ENCODE peak calls at places on chromosomes 4 and X, in ten cellular contexts. One of them, this sample, is unnamed.

GRCh38 chr4:83207497-83208105 is 77.0 kb downstream of the COQ2 start:
- DNase-seq in H9: no peak
- DNase-seq in foreskin fibroblast: peak
- DNase-seq in RPMI7951: peak
- DNase-seq in left ventricle myocardium inferior: no peak
- DNase-seq in PC-9: peak
- DNase-seq in heart left ventricle: no peak
- DNase-seq in fibroblast of villous mesenchyme: peak
- DNase-seq in adrenal gland: no peak
- DNase-seq in EH: peak
- DNase-seq in this sample: no peak

GRCh38 chrX:26347171-26347570 is 131.2 kb downstream of the MAGEB5 start:
- DNase-seq in H9: no peak
- DNase-seq in foreskin fibroblast: no peak
- DNase-seq in RPMI7951: no peak
- DNase-seq in left ventricle myocardium inferior: no peak
- DNase-seq in PC-9: no peak
- DNase-seq in heart left ventricle: no peak
- DNase-seq in fibroblast of villous mesenchyme: no peak
- DNase-seq in adrenal gland: no peak
- DNase-seq in EH: no peak
- DNase-seq in this sample: no peak

GRCh38 chrX:145751943-145752342 is 65.7 kb upstream of the SLITRK2 start:
- DNase-seq in H9: no peak
- DNase-seq in foreskin fibroblast: peak
- DNase-seq in RPMI7951: peak
- DNase-seq in left ventricle myocardium inferior: no peak
- DNase-seq in PC-9: no peak
- DNase-seq in heart left ventricle: no peak
- DNase-seq in fibroblast of villous mesenchyme: no peak
- DNase-seq in adrenal gland: no peak
- DNase-seq in EH: no peak
- DNase-seq in this sample: no peak

GRCh38 chr4:156931267-156931666 is 40.3 kb downstream of the PDGFC start:
- DNase-seq in H9: no peak
- DNase-seq in foreskin fibroblast: peak
- DNase-seq in RPMI7951: peak
- DNase-seq in left ventricle myocardium inferior: no peak
- DNase-seq in PC-9: peak
- DNase-seq in heart left ventricle: no peak
- DNase-seq in fibroblast of villous mesenchyme: peak
- DNase-seq in adrenal gland: peak
- DNase-seq in EH: peak
- DNase-seq in this sample: peak

GRCh38 chr4:54643172-54643571 is 14.6 kb upstream of the KIT start:
- DNase-seq in H9: no peak
- DNase-seq in foreskin fibroblast: no peak
- DNase-seq in RPMI7951: no peak
- DNase-seq in left ventricle myocardium inferior: no peak
- DNase-seq in PC-9: no peak
- DNase-seq in heart left ventricle: no peak
- DNase-seq in fibroblast of villous mesenchyme: no peak
- DNase-seq in adrenal gland: no peak
- DNase-seq in EH: no peak
- DNase-seq in this sample: no peak

GRCh38 chrX:17627026-17627425 is 110.3 kb upstream of the SCML1 start:
- DNase-seq in H9: no peak
- DNase-seq in foreskin fibroblast: no peak
- DNase-seq in RPMI7951: no peak
- DNase-seq in left ventricle myocardium inferior: no peak
- DNase-seq in PC-9: no peak
- DNase-seq in heart left ventricle: no peak
- DNase-seq in fibroblast of villous mesenchyme: no peak
- DNase-seq in adrenal gland: no peak
- DNase-seq in EH: no peak
- DNase-seq in this sample: no peak

GRCh38 chr4:141133146-141134006 is at the start of gene RNF150:
- DNase-seq in H9: peak
- DNase-seq in foreskin fibroblast: peak
- DNase-seq in RPMI7951: peak
- DNase-seq in left ventricle myocardium inferior: peak
- DNase-seq in PC-9: no peak
- DNase-seq in heart left ventricle: peak
- DNase-seq in fibroblast of villous mesenchyme: peak
- DNase-seq in adrenal gland: peak
- DNase-seq in EH: peak
- DNase-seq in this sample: peak

GRCh38 chr4:124334119-124334518 is 378.4 kb downstream of the ANKRD50 start:
- DNase-seq in H9: no peak
- DNase-seq in foreskin fibroblast: peak
- DNase-seq in RPMI7951: peak
- DNase-seq in left ventricle myocardium inferior: no peak
- DNase-seq in PC-9: peak
- DNase-seq in heart left ventricle: no peak
- DNase-seq in fibroblast of villous mesenchyme: peak
- DNase-seq in adrenal gland: peak
- DNase-seq in EH: peak
- DNase-seq in this sample: peak

GRCh38 chr4:80043534-80043933 is 29.5 kb downstream of the ANTXR2 start:
- DNase-seq in H9: no peak
- DNase-seq in foreskin fibroblast: no peak
- DNase-seq in RPMI7951: no peak
- DNase-seq in left ventricle myocardium inferior: peak
- DNase-seq in PC-9: no peak
- DNase-seq in heart left ventricle: peak
- DNase-seq in fibroblast of villous mesenchyme: peak
- DNase-seq in adrenal gland: no peak
- DNase-seq in EH: no peak
- DNase-seq in this sample: no peak

GRCh38 chr4:123967360-123967759 is 570.8 kb downstream of the SPRY1 start:
- DNase-seq in H9: no peak
- DNase-seq in foreskin fibroblast: peak
- DNase-seq in RPMI7951: no peak
- DNase-seq in left ventricle myocardium inferior: no peak
- DNase-seq in PC-9: no peak
- DNase-seq in heart left ventricle: no peak
- DNase-seq in fibroblast of villous mesenchyme: peak
- DNase-seq in adrenal gland: no peak
- DNase-seq in EH: no peak
- DNase-seq in this sample: peak

GRCh38 chr4:83686166-83686565 is 150.3 kb downstream of the GPAT3 start:
- DNase-seq in H9: no peak
- DNase-seq in foreskin fibroblast: peak
- DNase-seq in RPMI7951: peak
- DNase-seq in left ventricle myocardium inferior: no peak
- DNase-seq in PC-9: no peak
- DNase-seq in heart left ventricle: no peak
- DNase-seq in fibroblast of villous mesenchyme: peak
- DNase-seq in adrenal gland: no peak
- DNase-seq in EH: peak
- DNase-seq in this sample: no peak

GRCh38 chr4:169201144-169202124 is 69.3 kb downstream of the SH3RF1 start:
- DNase-seq in H9: no peak
- DNase-seq in foreskin fibroblast: no peak
- DNase-seq in RPMI7951: no peak
- DNase-seq in left ventricle myocardium inferior: no peak
- DNase-seq in PC-9: no peak
- DNase-seq in heart left ventricle: no peak
- DNase-seq in fibroblast of villous mesenchyme: no peak
- DNase-seq in adrenal gland: no peak
- DNase-seq in EH: peak
- DNase-seq in this sample: peak

GRCh38 chr4:126123933-126124332 is 809.2 kb downstream of the FAT4 start:
- DNase-seq in H9: no peak
- DNase-seq in foreskin fibroblast: no peak
- DNase-seq in RPMI7951: no peak
- DNase-seq in left ventricle myocardium inferior: no peak
- DNase-seq in PC-9: no peak
- DNase-seq in heart left ventricle: no peak
- DNase-seq in fibroblast of villous mesenchyme: peak
- DNase-seq in adrenal gland: no peak
- DNase-seq in EH: peak
- DNase-seq in this sample: no peak

GRCh38 chr4:157992038-157992706 is 180.7 kb downstream of the GASK1B start:
- DNase-seq in H9: no peak
- DNase-seq in foreskin fibroblast: peak
- DNase-seq in RPMI7951: peak
- DNase-seq in left ventricle myocardium inferior: no peak
- DNase-seq in PC-9: no peak
- DNase-seq in heart left ventricle: no peak
- DNase-seq in fibroblast of villous mesenchyme: peak
- DNase-seq in adrenal gland: peak
- DNase-seq in EH: peak
- DNase-seq in this sample: peak

GRCh38 chr4:78656968-78657445 is 105.4 kb downstream of the ANXA3 start:
- DNase-seq in H9: no peak
- DNase-seq in foreskin fibroblast: no peak
- DNase-seq in RPMI7951: peak
- DNase-seq in left ventricle myocardium inferior: no peak
- DNase-seq in PC-9: no peak
- DNase-seq in heart left ventricle: no peak
- DNase-seq in fibroblast of villous mesenchyme: no peak
- DNase-seq in adrenal gland: no peak
- DNase-seq in EH: no peak
- DNase-seq in this sample: no peak

GRCh38 chr4:143359794-143360193 is 23.1 kb downstream of the GAB1 start:
- DNase-seq in H9: no peak
- DNase-seq in foreskin fibroblast: peak
- DNase-seq in RPMI7951: no peak
- DNase-seq in left ventricle myocardium inferior: no peak
- DNase-seq in PC-9: no peak
- DNase-seq in heart left ventricle: no peak
- DNase-seq in fibroblast of villous mesenchyme: no peak
- DNase-seq in adrenal gland: no peak
- DNase-seq in EH: peak
- DNase-seq in this sample: no peak

GRCh38 chr4:161364681-161365080 is 799.1 kb downstream of the FSTL5 start:
- DNase-seq in H9: no peak
- DNase-seq in foreskin fibroblast: no peak
- DNase-seq in RPMI7951: no peak
- DNase-seq in left ventricle myocardium inferior: no peak
- DNase-seq in PC-9: no peak
- DNase-seq in heart left ventricle: no peak
- DNase-seq in fibroblast of villous mesenchyme: no peak
- DNase-seq in adrenal gland: no peak
- DNase-seq in EH: no peak
- DNase-seq in this sample: no peak

GRCh38 chr4:169791064-169791463 is 33.3 kb upstream of the HPF1 start:
- DNase-seq in H9: no peak
- DNase-seq in foreskin fibroblast: no peak
- DNase-seq in RPMI7951: no peak
- DNase-seq in left ventricle myocardium inferior: no peak
- DNase-seq in PC-9: peak
- DNase-seq in heart left ventricle: no peak
- DNase-seq in fibroblast of villous mesenchyme: no peak
- DNase-seq in adrenal gland: no peak
- DNase-seq in EH: no peak
- DNase-seq in this sample: no peak

GRCh38 chr4:68349361-68350360 is at the start of gene YTHDC1:
- DNase-seq in H9: peak
- DNase-seq in foreskin fibroblast: peak
- DNase-seq in RPMI7951: peak
- DNase-seq in left ventricle myocardium inferior: peak
- DNase-seq in PC-9: peak
- DNase-seq in heart left ventricle: peak
- DNase-seq in fibroblast of villous mesenchyme: peak
- DNase-seq in adrenal gland: peak
- DNase-seq in EH: peak
- DNase-seq in this sample: peak

GRCh38 chr4:42361475-42361874 is 35.8 kb upstream of the SHISA3 start:
- DNase-seq in H9: no peak
- DNase-seq in foreskin fibroblast: no peak
- DNase-seq in RPMI7951: no peak
- DNase-seq in left ventricle myocardium inferior: no peak
- DNase-seq in PC-9: no peak
- DNase-seq in heart left ventricle: no peak
- DNase-seq in fibroblast of villous mesenchyme: no peak
- DNase-seq in adrenal gland: no peak
- DNase-seq in EH: no peak
- DNase-seq in this sample: no peak

GRCh38 chr4:1239949-1240305 is 9.0 kb downstream of the CTBP1 start:
- DNase-seq in H9: no peak
- DNase-seq in foreskin fibroblast: no peak
- DNase-seq in RPMI7951: no peak
- DNase-seq in left ventricle myocardium inferior: no peak
- DNase-seq in PC-9: no peak
- DNase-seq in heart left ventricle: no peak
- DNase-seq in fibroblast of villous mesenchyme: no peak
- DNase-seq in adrenal gland: no peak
- DNase-seq in EH: no peak
- DNase-seq in this sample: no peak

GRCh38 chr4:134328741-134329140 is 127.2 kb upstream of the PABPC4L start:
- DNase-seq in H9: peak
- DNase-seq in foreskin fibroblast: no peak
- DNase-seq in RPMI7951: no peak
- DNase-seq in left ventricle myocardium inferior: no peak
- DNase-seq in PC-9: no peak
- DNase-seq in heart left ventricle: no peak
- DNase-seq in fibroblast of villous mesenchyme: no peak
- DNase-seq in adrenal gland: no peak
- DNase-seq in EH: no peak
- DNase-seq in this sample: no peak

GRCh38 chr4:128285085-128286023 is 2.3 kb downstream of the PGRMC2 start:
- DNase-seq in H9: no peak
- DNase-seq in foreskin fibroblast: peak
- DNase-seq in RPMI7951: no peak
- DNase-seq in left ventricle myocardium inferior: no peak
- DNase-seq in PC-9: no peak
- DNase-seq in heart left ventricle: no peak
- DNase-seq in fibroblast of villous mesenchyme: no peak
- DNase-seq in adrenal gland: no peak
- DNase-seq in EH: peak
- DNase-seq in this sample: peak

GRCh38 chr4:120348521-120348920 is 281.9 kb upstream of the MAD2L1 start:
- DNase-seq in H9: no peak
- DNase-seq in foreskin fibroblast: peak
- DNase-seq in RPMI7951: no peak
- DNase-seq in left ventricle myocardium inferior: no peak
- DNase-seq in PC-9: no peak
- DNase-seq in heart left ventricle: no peak
- DNase-seq in fibroblast of villous mesenchyme: no peak
- DNase-seq in adrenal gland: no peak
- DNase-seq in EH: no peak
- DNase-seq in this sample: peak

GRCh38 chrX:132033166-132033565 is 10.1 kb downstream of the STK26 start:
- DNase-seq in H9: no peak
- DNase-seq in foreskin fibroblast: no peak
- DNase-seq in RPMI7951: no peak
- DNase-seq in left ventricle myocardium inferior: no peak
- DNase-seq in PC-9: no peak
- DNase-seq in heart left ventricle: no peak
- DNase-seq in fibroblast of villous mesenchyme: no peak
- DNase-seq in adrenal gland: no peak
- DNase-seq in EH: no peak
- DNase-seq in this sample: no peak

GRCh38 chr4:109444182-109444844 is 10.7 kb downstream of the SEC24B start:
- DNase-seq in H9: no peak
- DNase-seq in foreskin fibroblast: no peak
- DNase-seq in RPMI7951: no peak
- DNase-seq in left ventricle myocardium inferior: no peak
- DNase-seq in PC-9: no peak
- DNase-seq in heart left ventricle: no peak
- DNase-seq in fibroblast of villous mesenchyme: no peak
- DNase-seq in adrenal gland: no peak
- DNase-seq in EH: no peak
- DNase-seq in this sample: no peak

GRCh38 chr4:26288308-26288982 is 32.4 kb upstream of the RBPJ start:
- DNase-seq in H9: no peak
- DNase-seq in foreskin fibroblast: peak
- DNase-seq in RPMI7951: peak
- DNase-seq in left ventricle myocardium inferior: no peak
- DNase-seq in PC-9: peak
- DNase-seq in heart left ventricle: no peak
- DNase-seq in fibroblast of villous mesenchyme: peak
- DNase-seq in adrenal gland: peak
- DNase-seq in EH: peak
- DNase-seq in this sample: no peak

GRCh38 chr4:6749340-6750171 is 33.0 kb upstream of the KIAA0232 start:
- DNase-seq in H9: no peak
- DNase-seq in foreskin fibroblast: peak
- DNase-seq in RPMI7951: peak
- DNase-seq in left ventricle myocardium inferior: peak
- DNase-seq in PC-9: peak
- DNase-seq in heart left ventricle: peak
- DNase-seq in fibroblast of villous mesenchyme: peak
- DNase-seq in adrenal gland: peak
- DNase-seq in EH: peak
- DNase-seq in this sample: no peak

This sample was measured in fibroblast of the conjunctiva.